ENCODE peak calls at places on chromosomes 12 and 14, in eight cellular contexts. F is SK-N-SH, W is WERI-Rb-1, V is foreskin fibroblast, B is progenitor cell of endocrine pancreas, Z is colonic mucosa, Y is vagina, U is Calu3. H is an unnamed sample.

GRCh38 chr14:69699743-69700309 is 67.1 kb upstream of the SRSF5 start:
- DNase-seq in Z (no peak), B (no peak), V (no peak), U (no peak), W (no peak), F (no peak), Y (no peak), H (no peak)

GRCh38 chr12:7178481-7178880 is 11.0 kb upstream of the PEX5 start:
- DNase-seq in F (no peak), B (no peak), U (no peak), W (no peak), Z (no peak), V (no peak), Y (no peak), H (no peak)

GRCh38 chr12:8026282-8026637 is 6.3 kb upstream of the FOXJ2 start:
- DNase-seq in B (no peak), U (no peak), Y (no peak), Z (no peak), V (peak; percentile 57), W (no peak), F (no peak), H (peak; percentile 86)

GRCh38 chr14:65074449-65075155 is 27.7 kb downstream of the MAX start:
- DNase-seq in U (no peak), F (no peak), Z (no peak), B (no peak), V (no peak), Y (no peak), W (no peak), H (no peak)

GRCh38 chr14:31954991-31955390 is 122.1 kb upstream of the ARHGAP5 start:
- DNase-seq in F (no peak), Z (no peak), Y (no peak), B (no peak), V (no peak), W (no peak), U (no peak), H (no peak)

GRCh38 chr14:54606178-54606577 is 39.2 kb downstream of the SAMD4A start:
- DNase-seq in V (no peak), B (no peak), Y (no peak), Z (no peak), F (no peak), U (no peak), W (no peak), H (peak; percentile 90)

GRCh38 chr12:116712458-116713303 is 25.2 kb downstream of the SPRING1 start:
- DNase-seq in V (no peak), F (no peak), B (no peak), W (no peak), U (no peak), Z (no peak), Y (no peak), H (no peak)

GRCh38 chr12:116331876-116332275 is 54.4 kb upstream of the MED13L start:
- DNase-seq in Y (no peak), V (no peak), W (no peak), F (no peak), U (no peak), Z (no peak), B (no peak), H (no peak)

GRCh38 chr12:28941248-28941647 is 207.8 kb upstream of the FAR2 start:
- DNase-seq in V (no peak), W (no peak), Y (no peak), F (no peak), U (no peak), Z (no peak), B (no peak), H (peak; percentile 33)

DNA sequence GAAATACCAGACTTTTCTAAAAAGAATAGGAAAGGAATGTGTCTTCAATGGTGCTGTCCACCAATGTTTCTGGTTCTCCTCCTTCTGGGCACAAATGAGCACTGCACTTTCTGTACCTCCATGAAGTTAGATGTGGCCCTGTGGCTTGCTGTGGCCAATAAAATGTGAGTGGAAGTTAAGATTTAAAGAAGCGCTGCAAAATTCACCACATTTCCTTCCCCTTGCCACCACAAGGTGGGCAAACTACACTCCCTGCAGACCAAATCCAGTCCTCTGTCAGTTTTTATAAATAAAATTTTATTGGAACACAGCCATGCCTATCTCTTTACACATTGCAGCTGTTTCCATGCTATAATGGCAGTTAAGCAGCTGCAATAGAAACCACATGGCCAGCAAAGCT is 141.4 kb upstream of the TMPO start:
- DNase-seq in W (no peak), V (no peak), Y (no peak), Z (no peak), F (no peak), U (no peak), B (no peak), H (no peak)
- TF ChIP-seq CTCF in W (no peak), V (peak; percentile 14), Y (no peak), Z (no peak), F (peak; percentile 44), U (peak; percentile 19), B (peak; percentile 38), H (peak; percentile 37)

GRCh38 chr14:59787045-59787674 is 83.4 kb downstream of the RTN1 start:
- DNase-seq in B (no peak), Y (no peak), V (no peak), U (no peak), W (peak; percentile 21), F (no peak), Z (no peak), H (no peak)
- TF ChIP-seq CTCF in B (no peak), Y (no peak), V (no peak), U (no peak), W (peak; percentile 13), F (no peak), Z (no peak), H (no peak)

GRCh38 chr12:27730097-27730588 is 19.5 kb downstream of the MRPS35 start:
- DNase-seq in Y (no peak), U (no peak), V (no peak), F (no peak), Z (no peak), B (no peak), W (no peak), H (no peak)

GRCh38 chr12:27733791-27734190 is 23.2 kb downstream of the MRPS35 start:
- DNase-seq in B (no peak), Y (no peak), W (no peak), F (no peak), U (no peak), V (no peak), Z (no peak), H (no peak)

GRCh38 chr12:27733052-27733656 is 22.5 kb downstream of the MRPS35 start:
- DNase-seq in Z (no peak), Y (no peak), F (peak; percentile 55), U (peak; percentile 36), W (no peak), B (no peak), V (peak; percentile 18), H (peak; percentile 34)

GRCh38 chr12:27732281-27732680 is 21.6 kb downstream of the MRPS35 start:
- DNase-seq in V (no peak), Y (no peak), Z (no peak), U (peak; percentile 31), B (no peak), F (no peak), W (no peak), H (no peak)
- TF ChIP-seq CTCF in V (peak; percentile 39), Y (no peak), Z (peak; percentile 19), U (peak; percentile 21), B (peak; percentile 37), F (peak; percentile 45), W (peak; percentile 7), H (peak; percentile 38)

DNA sequence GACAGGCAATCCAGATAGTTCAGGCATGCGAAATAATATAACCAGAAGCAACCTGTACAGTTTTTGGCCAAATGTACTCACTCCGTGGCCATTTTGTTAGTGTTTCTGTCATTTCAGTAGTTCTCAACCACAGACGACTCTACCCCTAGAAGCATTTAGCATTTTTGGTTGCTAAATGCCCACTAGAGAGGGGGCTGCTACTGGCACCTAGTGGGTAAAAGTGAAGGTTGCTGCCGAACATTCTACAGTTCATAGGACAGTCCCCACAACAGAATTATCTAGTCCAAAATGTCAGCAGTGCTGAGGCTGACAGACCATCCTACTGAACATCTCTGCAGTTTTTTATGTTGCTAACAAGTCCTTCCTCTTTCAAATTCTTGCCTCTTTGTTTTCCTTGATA is 107.4 kb downstream of the TSHR start:
- DNase-seq in Z (no peak), B (no peak), U (peak; percentile 12), F (peak; percentile 11), W (peak; percentile 29), V (no peak), Y (no peak), H (no peak)
- TF ChIP-seq CTCF in Z (no peak), B (peak; percentile 42), U (peak; percentile 20), F (peak; percentile 42), W (peak; percentile 56), V (peak; percentile 9), Y (no peak), H (peak; percentile 16)